ENCODE peak calls at places on chromosome 13, in four cellular contexts. Z, X, S and C are unnamed samples.

GRCh38 chr13:24261566-24261965 is 47.8 kb upstream of the C1QTNF9 start:
- DNase-seq in Z (no peak), X (no peak), S (no peak), C (no peak)

GRCh38 chr13:31962661-31963345 is 68.8 kb upstream of the FRY start:
- DNase-seq in Z (no peak), X (no peak), S (peak), C (no peak)

GRCh38 chr13:88707652-88708051 is 1036.5 kb downstream of the SLITRK5 start:
- DNase-seq in Z (no peak), X (no peak), S (no peak), C (no peak)

GRCh38 chr13:52449323-52450011 is 967 bp downstream of the VPS36 start:
- DNase-seq in Z (no peak), X (no peak), S (no peak), C (no peak)

GRCh38 chr13:34913040-34913439 is 29.0 kb upstream of the NBEA start:
- DNase-seq in Z (no peak), X (no peak), S (peak), C (peak)

GRCh38 chr13:61417171-61417570 is 1.5 kb upstream of the PCDH20 start:
- DNase-seq in Z (no peak), X (no peak), S (no peak), C (no peak)

GRCh38 chr13:112690242-112690943 is 555 bp downstream of the ATP11A start:
- DNase-seq in Z (peak), X (peak), S (no peak), C (peak)

GRCh38 chr13:66926200-66926850 is 303.8 kb downstream of the PCDH9 start:
- DNase-seq in Z (no peak), X (no peak), S (no peak), C (no peak)

GRCh38 chr13:80979035-80979641 is 638.2 kb upstream of the SPRY2 start:
- DNase-seq in Z (no peak), X (no peak), S (peak), C (peak)

GRCh38 chr13:107104631-107105030 is 536.7 kb upstream of the ARGLU1 start:
- DNase-seq in Z (no peak), X (no peak), S (peak), C (peak)

GRCh38 chr13:37701306-37701705 is 102.7 kb upstream of the POSTN start:
- DNase-seq in Z (no peak), X (no peak), S (peak), C (peak)

GRCh38 chr13:96431044-96431581 is 341.2 kb downstream of the HS6ST3 start:
- DNase-seq in Z (no peak), X (no peak), S (no peak), C (no peak)

GRCh38 chr13:40255551-40255950 is 410.9 kb downstream of the FOXO1 start:
- DNase-seq in Z (no peak), X (no peak), S (no peak), C (no peak)

GRCh38 chr13:101868585-101869469 is 416.4 kb downstream of the ITGBL1 start:
- DNase-seq in Z (no peak), X (no peak), S (no peak), C (no peak)
- H3K4me3 ChIP-seq in Z (no peak), X (no peak), S (no peak), C (no peak)

DNA sequence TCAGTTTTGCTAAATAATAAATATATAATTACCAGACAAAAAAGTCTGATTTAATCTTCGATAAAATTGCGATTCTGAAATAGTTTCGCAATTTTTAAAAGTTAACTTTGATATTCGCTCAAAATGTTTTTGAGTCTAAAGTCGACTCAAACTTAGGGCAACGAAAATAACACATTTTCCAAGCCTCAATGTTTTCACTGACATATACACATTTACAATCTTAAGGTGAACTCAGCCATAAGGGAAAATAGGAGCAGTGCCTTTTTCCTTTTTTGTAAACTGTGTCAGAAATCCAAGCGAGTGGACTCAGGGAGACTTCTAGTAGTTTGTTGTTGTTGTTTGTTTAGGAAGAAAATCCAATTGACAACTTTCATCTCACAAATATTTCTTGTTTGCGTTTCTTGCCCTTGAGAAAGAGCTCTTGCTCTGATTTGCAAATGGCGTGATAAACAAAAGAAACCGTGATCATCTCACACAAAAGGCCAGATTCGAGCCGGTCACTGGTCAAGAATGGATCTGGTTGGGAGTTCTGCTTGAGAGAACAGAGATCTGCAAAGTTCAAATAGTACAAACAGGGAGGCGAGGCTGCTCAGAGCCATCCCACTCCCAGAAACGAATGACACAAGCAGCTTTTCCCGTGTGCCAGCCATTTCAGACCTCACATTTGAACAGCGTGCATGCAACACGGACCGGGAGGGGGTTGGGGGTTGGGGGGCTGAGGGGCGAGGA is 2.1 kb downstream of the SOX21 start:
- DNase-seq in Z (no peak), X (no peak), S (no peak), C (no peak)
- H3K4me3 ChIP-seq in Z (peak), X (no peak), S (no peak), C (no peak)

GRCh38 chr13:49616688-49617065 is 11.6 kb upstream of the ARL11 start:
- DNase-seq in Z (no peak), X (no peak), S (no peak), C (peak)
- H3K4me3 ChIP-seq in Z (no peak), X (no peak), S (no peak), C (no peak)

GRCh38 chr13:110774490-110774889 is 61.0 kb downstream of the ING1 start:
- DNase-seq in Z (no peak), X (no peak), S (no peak), C (no peak)
- H3K4me3 ChIP-seq in Z (no peak), X (no peak), S (no peak), C (no peak)

GRCh38 chr13:48121733-48122132 is 26.8 kb upstream of the MED4 start:
- DNase-seq in Z (no peak), X (no peak), S (no peak), C (no peak)

GRCh38 chr13:48118025-48118424 is 23.1 kb upstream of the MED4 start:
- DNase-seq in Z (no peak), X (no peak), S (no peak), C (no peak)

GRCh38 chr13:48116808-48117207 is 21.9 kb upstream of the MED4 start:
- DNase-seq in Z (no peak), X (no peak), S (no peak), C (no peak)

GRCh38 chr13:48123827-48124226 is 28.9 kb upstream of the MED4 start:
- DNase-seq in Z (no peak), X (no peak), S (no peak), C (no peak)

DNA sequence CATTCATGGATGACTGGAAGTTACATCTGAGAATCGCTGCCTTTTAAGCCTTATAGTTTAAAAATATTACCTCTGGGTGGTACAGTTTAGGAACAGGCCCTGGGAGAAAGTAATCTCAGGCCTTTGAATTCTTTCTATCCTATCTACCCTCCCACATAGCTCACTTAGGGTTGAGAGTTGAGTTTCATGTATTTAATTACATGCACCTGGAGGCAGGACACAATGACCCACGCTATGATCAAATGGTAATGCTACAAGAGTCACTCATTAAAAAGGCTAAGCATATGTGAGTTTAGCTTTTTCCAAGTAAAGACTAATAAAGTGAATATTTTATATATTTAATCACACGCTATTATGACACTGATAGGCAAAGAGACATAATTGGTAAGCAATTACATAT is 25.3 kb upstream of the MED4 start:
- DNase-seq in Z (no peak), X (no peak), S (no peak), C (no peak)
- H3K4me3 ChIP-seq in Z (no peak), X (no peak), S (no peak), C (no peak)

GRCh38 chr13:28819748-28820098 is 416 bp upstream of the MTUS2 start:
- DNase-seq in Z (no peak), X (no peak), S (no peak), C (peak)

GRCh38 chr13:28817204-28817603 is 2.9 kb upstream of the MTUS2 start:
- DNase-seq in Z (no peak), X (no peak), S (no peak), C (no peak)

GRCh38 chr13:28820099-28821051 is at the start of gene MTUS2:
- DNase-seq in Z (no peak), X (no peak), S (no peak), C (no peak)

GRCh38 chr13:28822161-28822560 is 2.0 kb downstream of the MTUS2 start:
- DNase-seq in Z (no peak), X (no peak), S (no peak), C (no peak)

DNA sequence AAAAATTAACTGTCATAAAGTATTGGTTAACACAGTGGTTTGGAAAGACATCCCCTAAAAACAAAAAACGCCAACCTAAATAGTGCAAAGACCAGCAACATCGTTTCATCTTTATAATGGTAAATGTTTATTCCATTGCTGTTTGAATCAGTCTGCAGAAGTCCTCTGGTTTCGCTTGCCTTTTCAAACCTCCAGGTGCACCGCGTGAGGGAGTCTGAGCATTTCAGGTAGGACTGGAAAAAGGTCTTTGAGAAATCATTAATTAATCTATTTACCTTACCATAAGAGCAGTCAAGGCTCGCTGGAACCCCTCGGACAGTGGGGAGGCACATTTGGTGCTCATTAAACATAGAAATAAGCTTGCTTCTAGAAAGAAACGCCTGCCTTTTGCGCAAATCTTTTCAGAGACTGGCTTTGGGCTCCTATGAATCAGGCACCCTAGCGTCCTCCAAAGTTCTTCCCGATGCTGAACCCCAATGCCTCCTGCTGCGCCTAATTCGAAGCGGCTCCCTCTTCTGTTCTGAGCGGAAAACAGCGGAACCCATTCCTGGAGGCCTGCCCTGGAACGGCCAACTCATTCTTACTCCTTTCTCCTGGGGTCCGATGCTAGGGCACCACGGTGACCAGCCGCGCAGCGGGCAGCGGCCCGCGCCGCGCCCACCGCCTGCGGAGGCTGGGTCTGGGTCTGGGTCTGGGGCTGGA is 942 bp upstream of the MTUS2 start:
- DNase-seq in Z (no peak), X (no peak), S (no peak), C (peak)
- H3K4me3 ChIP-seq in Z (peak), X (no peak), S (peak), C (peak)

GRCh38 chr13:42633495-42633894 is 59.5 kb downstream of the TNFSF11 start:
- DNase-seq in Z (no peak), X (no peak), S (peak), C (no peak)
- H3K4me3 ChIP-seq in Z (no peak), X (no peak), S (no peak), C (no peak)

DNA sequence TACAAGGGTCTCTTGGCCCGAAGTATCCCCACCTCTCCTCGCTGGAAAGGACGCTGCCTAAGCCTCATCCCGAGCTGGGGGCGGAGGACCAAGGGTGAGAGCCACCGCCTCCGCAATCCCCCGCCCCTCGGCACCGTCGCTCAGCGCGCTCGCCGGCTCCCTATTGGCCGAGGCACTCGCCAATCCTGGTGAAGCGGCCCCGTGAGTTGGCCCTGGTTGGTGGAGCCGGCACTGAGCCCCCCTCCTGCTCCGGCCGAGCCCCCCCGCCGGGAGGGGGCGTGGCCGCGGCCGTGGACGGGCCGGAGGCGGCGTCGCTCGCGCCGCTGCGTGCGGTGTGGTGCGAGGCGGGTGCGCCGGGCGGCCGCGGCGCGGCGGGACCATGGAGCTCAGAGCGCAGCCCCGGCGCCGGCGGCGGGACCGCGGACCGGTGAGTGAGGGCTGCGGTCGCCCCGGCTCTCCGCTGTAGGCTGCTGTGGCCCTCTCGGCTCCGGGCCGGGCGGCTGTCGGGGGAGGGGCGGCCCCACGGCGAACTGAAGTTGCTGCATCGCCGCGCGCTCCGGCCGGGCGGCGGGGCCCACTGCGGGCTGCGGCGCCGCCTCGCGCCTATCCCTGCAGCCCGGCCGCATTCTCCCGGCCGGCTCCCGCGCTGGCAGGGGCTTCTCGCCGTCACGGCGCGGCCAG is at the start of gene WASF3:
- DNase-seq in Z (peak), X (peak), S (peak), C (peak)
- H3K4me3 ChIP-seq in Z (peak), X (peak), S (peak), C (peak)